ENCODE peak calls at places on chromosomes 1 and 21, in ten cellular contexts. One of them, this sample, is unnamed.

GRCh38 chr1:216425577-216425976 is 2.3 kb upstream of the USH2A start:
- DNase-seq in endothelial cell: no peak
- DNase-seq in CD4-positive, alpha-beta memory T cell: no peak
- DNase-seq in left ventricle myocardium superior: no peak
- DNase-seq in T-helper 9 cell: no peak
- DNase-seq in omental fat pad: no peak
- DNase-seq in CD8-positive, alpha-beta memory T cell: no peak
- DNase-seq in immature natural killer cell: no peak
- DNase-seq in stimulated activated naive CD4-positive, alpha-beta T cell: no peak
- DNase-seq in psoas muscle: no peak
- DNase-seq in this sample: no peak

GRCh38 chr1:7408771-7409150 is 362.3 kb upstream of the VAMP3 start:
- DNase-seq in stimulated activated naive CD4-positive, alpha-beta T cell: no peak
- DNase-seq in left ventricle myocardium superior: no peak
- DNase-seq in CD4-positive, alpha-beta memory T cell: no peak
- DNase-seq in psoas muscle: no peak
- DNase-seq in endothelial cell: no peak
- DNase-seq in omental fat pad: peak; percentile 20
- DNase-seq in immature natural killer cell: no peak
- DNase-seq in CD8-positive, alpha-beta memory T cell: no peak
- DNase-seq in T-helper 9 cell: no peak
- DNase-seq in this sample: no peak

GRCh38 chr1:158179301-158180041 is 1.2 kb upstream of the CD1D start:
- DNase-seq in immature natural killer cell: no peak
- DNase-seq in left ventricle myocardium superior: no peak
- DNase-seq in T-helper 9 cell: no peak
- DNase-seq in endothelial cell: no peak
- DNase-seq in omental fat pad: no peak
- DNase-seq in CD4-positive, alpha-beta memory T cell: no peak
- DNase-seq in stimulated activated naive CD4-positive, alpha-beta T cell: no peak
- DNase-seq in CD8-positive, alpha-beta memory T cell: no peak
- DNase-seq in psoas muscle: no peak
- DNase-seq in this sample: no peak

GRCh38 chr1:148264374-148265276 is 112.5 kb upstream of the NBPF11 start:
- DNase-seq in psoas muscle: no peak
- DNase-seq in omental fat pad: no peak
- DNase-seq in CD4-positive, alpha-beta memory T cell: peak; percentile 62
- DNase-seq in left ventricle myocardium superior: no peak
- DNase-seq in immature natural killer cell: no peak
- DNase-seq in T-helper 9 cell: no peak
- DNase-seq in stimulated activated naive CD4-positive, alpha-beta T cell: no peak
- DNase-seq in endothelial cell: no peak
- DNase-seq in CD8-positive, alpha-beta memory T cell: no peak
- DNase-seq in this sample: peak; percentile 95

GRCh38 chr21:41217656-41218380 is 49.9 kb downstream of the BACE2 start:
- DNase-seq in psoas muscle: no peak
- DNase-seq in left ventricle myocardium superior: peak; percentile 75
- DNase-seq in CD8-positive, alpha-beta memory T cell: no peak
- DNase-seq in CD4-positive, alpha-beta memory T cell: no peak
- DNase-seq in T-helper 9 cell: no peak
- DNase-seq in stimulated activated naive CD4-positive, alpha-beta T cell: no peak
- DNase-seq in omental fat pad: no peak
- DNase-seq in endothelial cell: no peak
- DNase-seq in immature natural killer cell: no peak
- DNase-seq in this sample: no peak

GRCh38 chr1:93694039-93694438 is 12.4 kb upstream of the BCAR3 start:
- DNase-seq in stimulated activated naive CD4-positive, alpha-beta T cell: no peak
- DNase-seq in endothelial cell: no peak
- DNase-seq in immature natural killer cell: no peak
- DNase-seq in T-helper 9 cell: no peak
- DNase-seq in left ventricle myocardium superior: no peak
- DNase-seq in omental fat pad: no peak
- DNase-seq in CD4-positive, alpha-beta memory T cell: no peak
- DNase-seq in psoas muscle: no peak
- DNase-seq in CD8-positive, alpha-beta memory T cell: no peak
- DNase-seq in this sample: no peak

GRCh38 chr1:92483442-92484170 is 3.1 kb downstream of the GFI1 start:
- DNase-seq in left ventricle myocardium superior: no peak
- DNase-seq in CD4-positive, alpha-beta memory T cell: peak; percentile 64
- DNase-seq in stimulated activated naive CD4-positive, alpha-beta T cell: peak; percentile 36
- DNase-seq in immature natural killer cell: peak; percentile 34
- DNase-seq in psoas muscle: no peak
- DNase-seq in CD8-positive, alpha-beta memory T cell: peak; percentile 30
- DNase-seq in omental fat pad: no peak
- DNase-seq in endothelial cell: no peak
- DNase-seq in T-helper 9 cell: peak; percentile 20
- DNase-seq in this sample: no peak

GRCh38 chr1:155324717-155325595 is 4.3 kb downstream of the RUSC1 start:
- DNase-seq in psoas muscle: peak; percentile 76
- DNase-seq in immature natural killer cell: no peak
- DNase-seq in stimulated activated naive CD4-positive, alpha-beta T cell: peak; percentile 36
- DNase-seq in CD4-positive, alpha-beta memory T cell: peak; percentile 51
- DNase-seq in omental fat pad: no peak
- DNase-seq in left ventricle myocardium superior: peak; percentile 73
- DNase-seq in T-helper 9 cell: no peak
- DNase-seq in endothelial cell: peak; percentile 63
- DNase-seq in CD8-positive, alpha-beta memory T cell: no peak
- DNase-seq in this sample: no peak

GRCh38 chr1:151990856-151991198 is 2.8 kb downstream of the S100A10 start:
- DNase-seq in CD4-positive, alpha-beta memory T cell: no peak
- DNase-seq in stimulated activated naive CD4-positive, alpha-beta T cell: no peak
- DNase-seq in left ventricle myocardium superior: no peak
- DNase-seq in CD8-positive, alpha-beta memory T cell: no peak
- DNase-seq in omental fat pad: no peak
- DNase-seq in T-helper 9 cell: no peak
- DNase-seq in immature natural killer cell: no peak
- DNase-seq in endothelial cell: no peak
- DNase-seq in psoas muscle: no peak
- DNase-seq in this sample: no peak

GRCh38 chr1:230754831-230755230 is 7.6 kb downstream of the CAPN9 start:
- DNase-seq in omental fat pad: no peak
- DNase-seq in CD4-positive, alpha-beta memory T cell: no peak
- DNase-seq in psoas muscle: no peak
- DNase-seq in immature natural killer cell: no peak
- DNase-seq in T-helper 9 cell: no peak
- DNase-seq in stimulated activated naive CD4-positive, alpha-beta T cell: no peak
- DNase-seq in left ventricle myocardium superior: peak; percentile 75
- DNase-seq in endothelial cell: no peak
- DNase-seq in CD8-positive, alpha-beta memory T cell: no peak
- DNase-seq in this sample: no peak

GRCh38 chr1:108565081-108565480 is 5.2 kb downstream of the EEIG2 start:
- DNase-seq in omental fat pad: no peak
- DNase-seq in CD4-positive, alpha-beta memory T cell: no peak
- DNase-seq in psoas muscle: no peak
- DNase-seq in immature natural killer cell: no peak
- DNase-seq in endothelial cell: no peak
- DNase-seq in left ventricle myocardium superior: no peak
- DNase-seq in T-helper 9 cell: no peak
- DNase-seq in CD8-positive, alpha-beta memory T cell: no peak
- DNase-seq in stimulated activated naive CD4-positive, alpha-beta T cell: no peak
- DNase-seq in this sample: no peak

GRCh38 chr1:89633745-89634625 is 1.1 kb downstream of the LRRC8C start:
- DNase-seq in omental fat pad: no peak
- DNase-seq in stimulated activated naive CD4-positive, alpha-beta T cell: peak; percentile 27
- DNase-seq in psoas muscle: no peak
- DNase-seq in CD8-positive, alpha-beta memory T cell: peak; percentile 6
- DNase-seq in CD4-positive, alpha-beta memory T cell: peak; percentile 56
- DNase-seq in endothelial cell: peak; percentile 8
- DNase-seq in T-helper 9 cell: no peak
- DNase-seq in left ventricle myocardium superior: peak; percentile 29
- DNase-seq in immature natural killer cell: no peak
- DNase-seq in this sample: no peak

GRCh38 chr1:94846286-94846685 is 26.1 kb downstream of the SLC44A3 start:
- DNase-seq in CD8-positive, alpha-beta memory T cell: no peak
- DNase-seq in CD4-positive, alpha-beta memory T cell: no peak
- DNase-seq in omental fat pad: no peak
- DNase-seq in psoas muscle: no peak
- DNase-seq in endothelial cell: no peak
- DNase-seq in T-helper 9 cell: no peak
- DNase-seq in stimulated activated naive CD4-positive, alpha-beta T cell: no peak
- DNase-seq in immature natural killer cell: no peak
- DNase-seq in left ventricle myocardium superior: no peak
- DNase-seq in this sample: no peak

GRCh38 chr1:197908695-197909336 is 6.4 kb downstream of the C1orf53 start:
- DNase-seq in immature natural killer cell: no peak
- DNase-seq in psoas muscle: no peak
- DNase-seq in stimulated activated naive CD4-positive, alpha-beta T cell: no peak
- DNase-seq in left ventricle myocardium superior: no peak
- DNase-seq in T-helper 9 cell: no peak
- DNase-seq in CD8-positive, alpha-beta memory T cell: no peak
- DNase-seq in CD4-positive, alpha-beta memory T cell: no peak
- DNase-seq in endothelial cell: no peak
- DNase-seq in omental fat pad: no peak
- DNase-seq in this sample: no peak

GRCh38 chr1:172373864-172374263 is 46.6 kb upstream of the C1orf105 start:
- DNase-seq in CD8-positive, alpha-beta memory T cell: no peak
- DNase-seq in left ventricle myocardium superior: no peak
- DNase-seq in CD4-positive, alpha-beta memory T cell: no peak
- DNase-seq in omental fat pad: no peak
- DNase-seq in psoas muscle: no peak
- DNase-seq in stimulated activated naive CD4-positive, alpha-beta T cell: no peak
- DNase-seq in T-helper 9 cell: no peak
- DNase-seq in immature natural killer cell: no peak
- DNase-seq in endothelial cell: no peak
- DNase-seq in this sample: no peak

GRCh38 chr1:159175571-159175970 is 4.2 kb downstream of the CADM3 start:
- DNase-seq in stimulated activated naive CD4-positive, alpha-beta T cell: no peak
- DNase-seq in CD8-positive, alpha-beta memory T cell: no peak
- DNase-seq in psoas muscle: no peak
- DNase-seq in left ventricle myocardium superior: no peak
- DNase-seq in immature natural killer cell: no peak
- DNase-seq in T-helper 9 cell: no peak
- DNase-seq in omental fat pad: no peak
- DNase-seq in endothelial cell: no peak
- DNase-seq in CD4-positive, alpha-beta memory T cell: no peak
- DNase-seq in this sample: no peak

GRCh38 chr1:204134103-204134502 is 17.7 kb downstream of the ETNK2 start:
- DNase-seq in omental fat pad: no peak
- DNase-seq in stimulated activated naive CD4-positive, alpha-beta T cell: no peak
- DNase-seq in CD8-positive, alpha-beta memory T cell: no peak
- DNase-seq in CD4-positive, alpha-beta memory T cell: no peak
- DNase-seq in psoas muscle: no peak
- DNase-seq in endothelial cell: no peak
- DNase-seq in immature natural killer cell: no peak
- DNase-seq in left ventricle myocardium superior: no peak
- DNase-seq in T-helper 9 cell: no peak
- DNase-seq in this sample: no peak

GRCh38 chr1:37599940-37600339 is 4.2 kb upstream of the GNL2 start:
- DNase-seq in left ventricle myocardium superior: no peak
- DNase-seq in omental fat pad: no peak
- DNase-seq in stimulated activated naive CD4-positive, alpha-beta T cell: no peak
- DNase-seq in T-helper 9 cell: no peak
- DNase-seq in CD8-positive, alpha-beta memory T cell: no peak
- DNase-seq in psoas muscle: no peak
- DNase-seq in immature natural killer cell: no peak
- DNase-seq in endothelial cell: no peak
- DNase-seq in CD4-positive, alpha-beta memory T cell: no peak
- DNase-seq in this sample: no peak

GRCh38 chr1:245906207-245906606 is 600.9 kb downstream of the SMYD3 start:
- DNase-seq in stimulated activated naive CD4-positive, alpha-beta T cell: no peak
- DNase-seq in immature natural killer cell: no peak
- DNase-seq in omental fat pad: no peak
- DNase-seq in endothelial cell: no peak
- DNase-seq in left ventricle myocardium superior: no peak
- DNase-seq in CD4-positive, alpha-beta memory T cell: no peak
- DNase-seq in CD8-positive, alpha-beta memory T cell: no peak
- DNase-seq in T-helper 9 cell: no peak
- DNase-seq in psoas muscle: no peak
- DNase-seq in this sample: no peak

GRCh38 chr1:15178571-15179484 is 25.3 kb downstream of the TMEM51 start:
- DNase-seq in endothelial cell: peak; percentile 41
- DNase-seq in CD4-positive, alpha-beta memory T cell: no peak
- DNase-seq in CD8-positive, alpha-beta memory T cell: no peak
- DNase-seq in psoas muscle: no peak
- DNase-seq in left ventricle myocardium superior: no peak
- DNase-seq in immature natural killer cell: no peak
- DNase-seq in stimulated activated naive CD4-positive, alpha-beta T cell: no peak
- DNase-seq in T-helper 9 cell: no peak
- DNase-seq in omental fat pad: no peak
- DNase-seq in this sample: no peak

GRCh38 chr1:29855761-29856160 is 619.4 kb downstream of the PTPRU start:
- DNase-seq in CD8-positive, alpha-beta memory T cell: no peak
- DNase-seq in omental fat pad: no peak
- DNase-seq in immature natural killer cell: no peak
- DNase-seq in psoas muscle: no peak
- DNase-seq in stimulated activated naive CD4-positive, alpha-beta T cell: no peak
- DNase-seq in CD4-positive, alpha-beta memory T cell: no peak
- DNase-seq in endothelial cell: no peak
- DNase-seq in T-helper 9 cell: no peak
- DNase-seq in left ventricle myocardium superior: no peak
- DNase-seq in this sample: no peak

GRCh38 chr1:223708001-223708359 is 4.4 kb upstream of the CAPN2 start:
- DNase-seq in CD4-positive, alpha-beta memory T cell: no peak
- DNase-seq in psoas muscle: no peak
- DNase-seq in T-helper 9 cell: no peak
- DNase-seq in endothelial cell: no peak
- DNase-seq in immature natural killer cell: no peak
- DNase-seq in stimulated activated naive CD4-positive, alpha-beta T cell: no peak
- DNase-seq in left ventricle myocardium superior: no peak
- DNase-seq in CD8-positive, alpha-beta memory T cell: no peak
- DNase-seq in omental fat pad: no peak
- DNase-seq in this sample: no peak

GRCh38 chr1:109547412-109548320 is 749 bp upstream of the GNAI3 start:
- DNase-seq in endothelial cell: no peak
- DNase-seq in omental fat pad: no peak
- DNase-seq in CD8-positive, alpha-beta memory T cell: no peak
- DNase-seq in T-helper 9 cell: no peak
- DNase-seq in psoas muscle: peak; percentile 65
- DNase-seq in CD4-positive, alpha-beta memory T cell: no peak
- DNase-seq in immature natural killer cell: no peak
- DNase-seq in stimulated activated naive CD4-positive, alpha-beta T cell: peak; percentile 40
- DNase-seq in left ventricle myocardium superior: no peak
- DNase-seq in this sample: no peak

GRCh38 chr21:36045993-36046392 is 14.3 kb downstream of the SETD4 start:
- DNase-seq in left ventricle myocardium superior: no peak
- DNase-seq in psoas muscle: no peak
- DNase-seq in stimulated activated naive CD4-positive, alpha-beta T cell: no peak
- DNase-seq in T-helper 9 cell: no peak
- DNase-seq in omental fat pad: no peak
- DNase-seq in immature natural killer cell: no peak
- DNase-seq in endothelial cell: no peak
- DNase-seq in CD8-positive, alpha-beta memory T cell: no peak
- DNase-seq in CD4-positive, alpha-beta memory T cell: no peak
- DNase-seq in this sample: no peak

GRCh38 chr1:89945852-89946476 is 48.9 kb upstream of the ZNF326 start:
- DNase-seq in psoas muscle: no peak
- DNase-seq in endothelial cell: no peak
- DNase-seq in CD4-positive, alpha-beta memory T cell: no peak
- DNase-seq in immature natural killer cell: no peak
- DNase-seq in CD8-positive, alpha-beta memory T cell: no peak
- DNase-seq in stimulated activated naive CD4-positive, alpha-beta T cell: no peak
- DNase-seq in left ventricle myocardium superior: no peak
- DNase-seq in omental fat pad: no peak
- DNase-seq in T-helper 9 cell: no peak
- DNase-seq in this sample: no peak

GRCh38 chr1:149916927-149917310 is 725 bp downstream of the SV2A start:
- DNase-seq in left ventricle myocardium superior: no peak
- DNase-seq in psoas muscle: no peak
- DNase-seq in endothelial cell: no peak
- DNase-seq in omental fat pad: no peak
- DNase-seq in CD4-positive, alpha-beta memory T cell: no peak
- DNase-seq in stimulated activated naive CD4-positive, alpha-beta T cell: no peak
- DNase-seq in CD8-positive, alpha-beta memory T cell: no peak
- DNase-seq in immature natural killer cell: no peak
- DNase-seq in T-helper 9 cell: no peak
- DNase-seq in this sample: no peak

GRCh38 chr1:89528382-89528780 is 3.8 kb downstream of the LRRC8B start:
- DNase-seq in CD8-positive, alpha-beta memory T cell: no peak
- DNase-seq in endothelial cell: no peak
- DNase-seq in psoas muscle: no peak
- DNase-seq in left ventricle myocardium superior: no peak
- DNase-seq in stimulated activated naive CD4-positive, alpha-beta T cell: no peak
- DNase-seq in immature natural killer cell: no peak
- DNase-seq in omental fat pad: no peak
- DNase-seq in CD4-positive, alpha-beta memory T cell: no peak
- DNase-seq in T-helper 9 cell: no peak
- DNase-seq in this sample: no peak

GRCh38 chr1:56081151-56081550 is 498.2 kb downstream of the PLPP3 start:
- DNase-seq in CD8-positive, alpha-beta memory T cell: no peak
- DNase-seq in endothelial cell: no peak
- DNase-seq in omental fat pad: no peak
- DNase-seq in CD4-positive, alpha-beta memory T cell: no peak
- DNase-seq in immature natural killer cell: no peak
- DNase-seq in left ventricle myocardium superior: peak; percentile 56
- DNase-seq in T-helper 9 cell: no peak
- DNase-seq in psoas muscle: peak; percentile 56
- DNase-seq in stimulated activated naive CD4-positive, alpha-beta T cell: no peak
- DNase-seq in this sample: no peak

This sample was measured in iPS DF 19.7.